ENCODE peak calls at places on chromosomes 16 and 17, in four cellular contexts. Q is OCI-LY7, E is HFF-Myc, K is D721Med. R is an unnamed sample.

GRCh38 chr16:12700161-12700560 is 103.5 kb downstream of the CPPED1 start:
- DNase-seq in E (no peak), Q (no peak), K (no peak), R (no peak)

GRCh38 chr17:1371893-1372590 is 28.0 kb downstream of the YWHAE start:
- DNase-seq in K (no peak), E (no peak), Q (no peak), R (no peak)

GRCh38 chr17:44522883-44523671 is 19.9 kb upstream of the GPATCH8 start:
- DNase-seq in Q (peak; percentile 75), K (peak; percentile 41), E (no peak), R (peak; percentile 87)

GRCh38 chr16:23274968-23275367 is 27.1 kb upstream of the SCNN1B start:
- DNase-seq in E (no peak), K (no peak), Q (no peak), R (no peak)

GRCh38 chr16:83781-84615 is 6.0 kb downstream of the MPG start:
- DNase-seq in E (no peak), K (no peak), Q (peak; percentile 13), R (peak; percentile 70)

GRCh38 chr16:84040823-84041391 is 1.7 kb downstream of the SLC38A8 start:
- DNase-seq in K (no peak), Q (no peak), E (peak; percentile 33), R (no peak)

GRCh38 chr17:19513897-19514488 is 19.7 kb upstream of the SLC47A1 start:
- DNase-seq in Q (peak; percentile 74), E (peak; percentile 29), K (no peak), R (peak; percentile 77)

GRCh38 chr17:61519754-61520440 is 67.7 kb downstream of the TBX4 start:
- DNase-seq in E (no peak), K (no peak), Q (no peak), R (no peak)

GRCh38 chr17:36485805-36486203 is 677 bp upstream of the ZNHIT3 start:
- DNase-seq in Q (peak; percentile 71), E (no peak), K (no peak), R (no peak)

GRCh38 chr17:50687200-50688066 is 20.3 kb downstream of the ANKRD40 start:
- DNase-seq in Q (no peak), E (no peak), K (no peak), R (no peak)

GRCh38 chr17:14489986-14490385 is 189.1 kb downstream of the HS3ST3B1 start:
- DNase-seq in K (no peak), E (no peak), Q (no peak), R (no peak)

GRCh38 chr16:53775821-53776431 is 72.0 kb downstream of the FTO start:
- DNase-seq in Q (no peak), K (no peak), E (peak; percentile 61), R (no peak)

GRCh38 chr17:60151355-60151754 is 1.6 kb downstream of the CA4 start:
- DNase-seq in Q (peak; percentile 51), K (no peak), E (no peak), R (peak; percentile 63)

GRCh38 chr16:23905027-23905426 is 69.2 kb downstream of the PRKCB start:
- DNase-seq in E (peak; percentile 4), K (no peak), Q (no peak), R (no peak)

GRCh38 chr16:87463722-87464690 is 28.8 kb downstream of the ZCCHC14 start:
- DNase-seq in Q (peak; percentile 13), K (no peak), E (no peak), R (peak; percentile 71)

GRCh38 chr17:6427284-6427781 is 7.6 kb downstream of the AIPL1 start:
- DNase-seq in K (no peak), Q (no peak), E (no peak), R (peak; percentile 80)
- TF ChIP-seq CTCF in K (no peak), Q (peak; percentile 18), E (no peak), R (no peak)

DNA sequence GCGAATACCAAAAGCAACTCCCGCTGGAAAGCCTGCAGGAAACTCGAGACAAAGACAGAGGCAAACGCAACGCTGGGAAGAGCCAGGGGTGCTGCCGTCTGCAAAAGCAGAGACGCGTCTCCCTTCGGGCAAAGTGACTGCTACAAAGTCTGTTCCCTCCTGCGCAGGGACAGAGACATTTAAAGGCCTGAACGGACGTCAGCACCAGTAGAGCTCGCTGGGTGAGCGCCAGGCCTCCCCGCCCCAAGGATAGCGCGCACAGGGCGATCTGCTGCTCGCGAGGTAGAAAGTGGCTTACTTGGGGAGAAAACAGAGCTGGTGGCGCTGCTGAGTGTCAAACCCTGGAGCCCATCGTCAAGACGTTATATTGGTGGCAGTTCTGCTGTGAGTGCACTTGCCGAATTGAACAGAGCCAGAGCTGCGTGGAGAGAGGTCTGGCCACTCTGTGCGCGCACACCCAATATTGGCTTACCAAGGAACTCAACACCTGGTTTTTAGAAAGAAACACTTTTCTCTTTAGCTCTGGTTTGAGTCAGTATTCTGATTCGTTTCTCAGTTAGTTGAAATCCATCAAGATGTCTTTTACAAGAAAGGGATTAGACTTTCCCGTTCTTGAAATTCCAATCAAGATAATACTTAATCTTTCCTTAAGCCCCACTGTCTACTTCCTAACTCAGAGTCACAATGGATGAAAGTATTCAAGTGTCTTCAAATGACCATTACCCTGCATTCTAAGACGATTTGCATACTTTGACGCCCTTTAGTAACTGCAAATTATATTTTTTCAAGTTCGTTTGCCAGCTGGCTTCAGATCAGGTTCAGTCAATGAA is 190.1 kb downstream of the USP22 start:
- DNase-seq in K (no peak), Q (no peak), E (no peak), R (peak; percentile 36)
- TF ChIP-seq CTCF in K (peak; percentile 15), Q (no peak), E (no peak), R (no peak)

DNA sequence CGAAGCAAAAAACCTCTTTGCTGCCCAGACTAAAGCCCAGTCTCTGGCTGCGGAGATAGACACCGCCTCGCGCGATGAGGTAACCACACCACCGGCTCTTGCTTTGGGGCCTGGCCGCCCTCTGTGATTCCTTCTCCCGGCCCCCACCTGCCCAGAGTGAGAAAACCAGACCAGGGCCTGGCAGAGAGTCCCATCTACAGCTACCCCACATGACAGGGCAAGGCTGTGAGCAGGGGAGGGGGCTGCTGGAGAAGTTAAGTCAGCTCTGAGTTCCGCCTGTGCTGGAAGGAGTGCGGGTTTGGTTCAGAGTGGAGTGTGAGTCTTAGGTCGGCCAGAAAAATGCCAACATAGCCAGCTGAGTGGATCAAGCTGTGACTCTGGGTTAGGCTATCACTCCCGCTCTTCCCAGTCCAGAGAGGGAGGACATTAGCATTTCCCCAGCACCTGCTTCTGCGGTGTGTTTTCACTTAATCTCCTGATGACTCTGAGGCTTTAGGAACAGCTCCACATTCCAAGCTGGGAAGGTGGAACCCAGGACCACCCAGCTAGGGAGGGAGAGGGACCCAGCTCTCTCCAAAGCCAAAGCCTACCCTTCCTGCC is 139.0 kb downstream of the RAB11FIP4 start:
- DNase-seq in E (no peak), K (no peak), Q (no peak), R (no peak)
- TF ChIP-seq CTCF in E (no peak), K (no peak), Q (no peak), R (no peak)

GRCh38 chr17:6413073-6413472 is 21.8 kb downstream of the AIPL1 start:
- DNase-seq in K (peak; percentile 58), Q (peak; percentile 59), E (no peak), R (no peak)
- TF ChIP-seq CTCF in K (peak; percentile 36), Q (peak; percentile 78), E (peak; percentile 44), R (peak; percentile 33)

GRCh38 chr16:10182186-10182683 is at the start of gene GRIN2A:
- DNase-seq in Q (no peak), E (no peak), K (no peak), R (no peak)

GRCh38 chr16:10178079-10178478 is 4.1 kb downstream of the GRIN2A start:
- DNase-seq in Q (no peak), K (no peak), E (no peak), R (no peak)

GRCh38 chr16:10180042-10180770 is 2.0 kb downstream of the GRIN2A start:
- DNase-seq in Q (no peak), E (no peak), K (no peak), R (no peak)

GRCh38 chr16:10181196-10182162 is 749 bp downstream of the GRIN2A start:
- DNase-seq in E (no peak), Q (no peak), K (peak; percentile 84), R (peak; percentile 49)

DNA sequence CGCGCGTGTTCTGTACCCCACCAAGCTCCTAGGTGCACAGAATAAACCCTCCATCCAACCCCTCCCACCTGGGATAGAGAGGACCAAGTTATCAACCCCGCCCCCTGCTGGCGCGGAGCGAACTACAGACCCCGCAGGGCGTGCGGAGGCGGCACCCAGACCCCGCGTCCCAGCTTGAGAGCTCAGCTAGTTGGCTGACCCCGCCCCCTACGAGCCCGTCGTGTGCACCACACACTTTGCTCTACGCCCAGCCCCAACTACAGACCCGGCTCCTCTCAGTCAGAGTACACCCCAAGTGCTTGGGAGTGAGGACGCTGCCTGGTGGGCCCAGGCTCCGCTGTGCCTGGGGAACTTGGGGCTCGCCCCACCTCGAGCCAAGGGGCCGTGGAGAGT is 1.5 kb downstream of the GRIN2A start:
- DNase-seq in Q (peak; percentile 20), E (no peak), K (peak; percentile 44), R (peak; percentile 64)
- TF ChIP-seq CTCF in Q (peak; percentile 66), E (peak; percentile 27), K (peak; percentile 36), R (no peak)

GRCh38 chr16:4369006-4369766 is 2.5 kb upstream of the VASN start:
- DNase-seq in K (no peak), Q (no peak), E (no peak), R (no peak)
- TF ChIP-seq CTCF in K (no peak), Q (no peak), E (no peak), R (no peak)

DNA sequence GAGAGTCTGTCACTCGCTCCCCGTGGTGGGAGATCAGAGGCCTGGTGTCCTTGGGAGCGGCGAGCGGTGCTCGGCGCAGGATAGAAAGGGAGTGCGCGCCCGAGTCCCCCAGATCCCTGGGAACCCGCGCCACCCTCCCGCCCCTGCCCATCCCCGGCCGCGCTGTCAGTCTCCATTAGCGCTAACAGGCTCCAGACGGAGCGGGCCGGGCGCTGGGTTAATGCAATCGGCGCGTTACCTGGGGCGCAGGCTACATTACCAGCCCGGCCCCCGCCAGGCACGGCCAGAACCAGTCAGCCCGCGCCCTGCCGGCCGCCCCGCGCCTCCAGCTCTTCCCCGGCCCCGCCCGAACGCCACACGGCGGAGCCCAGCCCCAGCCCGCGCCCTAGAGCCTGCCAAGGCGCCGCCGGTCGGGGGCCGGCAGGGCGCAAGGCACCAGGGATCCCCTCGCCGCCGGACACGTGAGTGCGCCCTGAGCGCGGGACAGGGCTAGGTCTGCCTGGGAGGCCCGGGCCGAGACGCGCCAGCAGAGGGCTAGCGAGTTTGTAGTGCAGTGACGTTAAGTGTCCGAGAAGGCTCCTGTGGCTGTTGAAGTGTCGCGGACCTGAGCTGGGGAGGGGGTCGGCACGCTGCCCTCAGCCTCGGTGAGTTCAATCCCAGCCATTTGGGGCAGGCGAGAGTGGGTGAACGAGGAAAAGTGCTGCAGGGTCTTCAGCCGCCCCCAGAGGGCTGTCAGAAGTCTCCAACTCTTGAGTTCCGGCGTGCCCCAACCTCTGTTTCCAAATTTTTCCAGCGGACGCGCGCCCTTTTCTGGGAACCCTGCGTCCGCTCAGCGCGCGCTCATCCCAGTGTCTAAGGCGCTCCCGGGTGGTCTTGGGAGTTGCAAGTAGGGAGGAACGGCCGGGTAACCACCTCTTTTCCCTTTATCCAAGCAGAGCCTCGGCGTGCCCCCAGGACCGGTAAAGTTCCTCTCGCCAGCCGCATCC is at the start of gene SLC6A2:
- DNase-seq in E (no peak), K (no peak), Q (no peak), R (no peak)
- TF ChIP-seq CTCF in E (no peak), K (no peak), Q (no peak), R (no peak)

GRCh38 chr16:11178424-11178823 is 77.6 kb downstream of the SOCS1 start:
- DNase-seq in E (no peak), K (no peak), Q (no peak), R (no peak)
- TF ChIP-seq CTCF in E (no peak), K (no peak), Q (no peak), R (no peak)